ENCODE peak calls at places on chromosomes 7 and 10, in five cellular contexts. G is lower leg skin, A is transverse colon, O is HCT116, J is stomach. U is an unnamed sample.

GRCh38 chr7:3979956-3980643 is 679.0 kb downstream of the SDK1 start:
- DNase-seq in G (no peak), A (no peak), O (no peak), J (no peak), U (no peak)

GRCh38 chr7:33418251-33418701 is 288.9 kb downstream of the BBS9 start:
- DNase-seq in G (no peak), A (no peak), O (no peak), J (no peak), U (no peak)

GRCh38 chr10:61341008-61341407 is 112.2 kb downstream of the TMEM26 start:
- DNase-seq in G (no peak), A (no peak), O (no peak), J (no peak), U (no peak)

GRCh38 chr7:150964593-150965111 is 13.5 kb downstream of the KCNH2 start:
- DNase-seq in G (no peak), A (peak; percentile 24), O (no peak), J (no peak), U (peak; percentile 73)

GRCh38 chr10:73911553-73912004 is 647 bp downstream of the PLAU start:
- DNase-seq in G (peak; percentile 88), A (no peak), O (no peak), J (no peak), U (no peak)

GRCh38 chr7:95470452-95470851 is 15.3 kb upstream of the ASB4 start:
- DNase-seq in G (no peak), A (peak; percentile 10), O (no peak), J (no peak), U (no peak)

GRCh38 chr7:107194051-107194450 is 25.2 kb downstream of the HBP1 start:
- DNase-seq in G (no peak), A (no peak), O (no peak), J (no peak), U (no peak)

GRCh38 chr10:18721067-18721466 is 61.8 kb downstream of the ARL5B start:
- DNase-seq in G (no peak), A (no peak), O (no peak), J (no peak), U (no peak)

GRCh38 chr10:121096617-121097431 is 245.7 kb downstream of the WDR11 start:
- DNase-seq in G (no peak), A (peak; percentile 22), O (no peak), J (peak; percentile 33), U (no peak)

GRCh38 chr10:126041804-126042231 is 145.5 kb downstream of the FANK1 start:
- DNase-seq in G (peak; percentile 91), A (peak; percentile 71), O (no peak), J (peak; percentile 41), U (peak; percentile 35)

GRCh38 chr7:139855498-139856270 is 26.6 kb downstream of the TBXAS1 start:
- DNase-seq in G (peak; percentile 73), A (peak; percentile 36), O (no peak), J (no peak), U (no peak)

GRCh38 chr7:4017081-4017480 is 665.0 kb upstream of the FOXK1 start:
- DNase-seq in G (peak; percentile 74), A (no peak), O (no peak), J (no peak), U (no peak)

GRCh38 chr10:132372516-132373095 is 24.4 kb upstream of the PWWP2B start:
- DNase-seq in G (peak; percentile 77), A (no peak), O (no peak), J (no peak), U (no peak)

GRCh38 chr7:158303121-158303520 is 284.5 kb downstream of the PTPRN2 start:
- DNase-seq in G (no peak), A (no peak), O (no peak), J (no peak), U (no peak)

GRCh38 chr7:151233111-151233701 is 923 bp downstream of the CHPF2 start:
- DNase-seq in G (no peak), A (no peak), O (no peak), J (peak; percentile 52), U (peak; percentile 89)

GRCh38 chr7:154903083-154903731 is 99.7 kb downstream of the PAXIP1 start:
- DNase-seq in G (no peak), A (no peak), O (no peak), J (peak; percentile 85), U (no peak)

GRCh38 chr10:103528551-103528950 is 35.0 kb downstream of the NEURL1 start:
- DNase-seq in G (no peak), A (no peak), O (no peak), J (no peak), U (no peak)

GRCh38 chr10:93072225-93072712 is 1.4 kb upstream of the CYP26A1 start:
- DNase-seq in G (peak; percentile 78), A (no peak), O (no peak), J (no peak), U (no peak)

GRCh38 chr7:155701972-155702544 is 57.6 kb downstream of the RBM33 start:
- DNase-seq in G (no peak), A (no peak), O (no peak), J (no peak), U (peak; percentile 18)

GRCh38 chr10:28530751-28531150 is 2.2 kb upstream of the WAC start:
- DNase-seq in G (no peak), A (no peak), O (no peak), J (no peak), U (no peak)

GRCh38 chr10:110083884-110084283 is 76.1 kb downstream of the ADD3 start:
- DNase-seq in G (no peak), A (no peak), O (no peak), J (no peak), U (peak; percentile 80)

DNA sequence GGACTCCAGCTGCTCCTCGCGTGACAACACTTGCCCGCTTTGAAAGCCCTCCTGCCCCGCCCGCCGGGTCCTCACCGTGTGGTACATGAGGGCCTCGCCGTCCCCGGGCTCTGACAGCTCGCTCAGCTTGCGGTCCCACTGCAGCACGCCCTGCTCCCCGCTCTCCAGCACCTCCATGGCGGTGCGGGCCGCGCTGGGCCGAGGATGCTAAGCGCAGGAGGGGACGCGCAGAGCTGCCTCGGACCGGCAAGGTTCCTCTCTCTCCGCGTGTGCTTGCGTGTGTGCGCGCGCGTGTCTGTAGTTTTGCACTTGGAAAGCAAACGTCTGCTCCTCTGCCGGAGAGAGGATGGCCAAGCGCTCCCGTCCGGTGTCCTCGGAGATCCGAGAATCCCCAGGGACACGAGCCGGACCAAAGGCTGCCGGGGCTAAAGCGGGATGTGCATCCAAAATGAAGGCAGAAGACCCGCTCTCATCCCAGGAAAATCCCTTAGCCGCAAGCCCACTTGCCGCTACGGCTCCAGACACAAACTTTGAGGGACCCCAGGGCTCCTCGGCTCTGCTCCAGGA is at the start of gene CREB3L2:
- DNase-seq in G (peak; percentile 94), A (peak; percentile 68), O (no peak), J (peak; percentile 67), U (peak; percentile 87)
- TF ChIP-seq POLR2A in G (no peak), A (peak; percentile 79), O (no peak), J (no peak), U (peak; percentile 74)

DNA sequence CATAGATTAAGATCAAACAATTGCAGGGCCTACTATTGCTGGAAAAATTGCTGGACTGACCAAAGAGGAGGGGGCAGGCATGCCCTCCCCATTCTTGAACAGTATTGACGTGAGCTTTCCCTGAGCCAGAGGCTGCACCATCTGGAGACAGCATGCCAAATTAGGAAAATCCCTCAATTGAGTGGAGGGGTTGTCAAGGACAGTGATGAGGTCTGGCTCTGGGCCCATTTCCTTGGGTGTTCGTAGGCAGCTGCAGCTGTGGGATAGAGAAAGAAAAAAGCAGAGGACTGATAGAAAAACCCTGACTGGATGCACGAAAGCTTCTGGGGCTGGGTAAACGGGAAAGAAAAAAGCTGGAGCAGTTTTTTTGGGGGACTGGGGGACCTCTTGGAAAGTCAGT is 22.8 kb upstream of the ORC5 start:
- DNase-seq in G (no peak), A (no peak), O (no peak), J (no peak), U (no peak)
- TF ChIP-seq POLR2A in G (no peak), A (no peak), O (no peak), J (no peak), U (no peak)

DNA sequence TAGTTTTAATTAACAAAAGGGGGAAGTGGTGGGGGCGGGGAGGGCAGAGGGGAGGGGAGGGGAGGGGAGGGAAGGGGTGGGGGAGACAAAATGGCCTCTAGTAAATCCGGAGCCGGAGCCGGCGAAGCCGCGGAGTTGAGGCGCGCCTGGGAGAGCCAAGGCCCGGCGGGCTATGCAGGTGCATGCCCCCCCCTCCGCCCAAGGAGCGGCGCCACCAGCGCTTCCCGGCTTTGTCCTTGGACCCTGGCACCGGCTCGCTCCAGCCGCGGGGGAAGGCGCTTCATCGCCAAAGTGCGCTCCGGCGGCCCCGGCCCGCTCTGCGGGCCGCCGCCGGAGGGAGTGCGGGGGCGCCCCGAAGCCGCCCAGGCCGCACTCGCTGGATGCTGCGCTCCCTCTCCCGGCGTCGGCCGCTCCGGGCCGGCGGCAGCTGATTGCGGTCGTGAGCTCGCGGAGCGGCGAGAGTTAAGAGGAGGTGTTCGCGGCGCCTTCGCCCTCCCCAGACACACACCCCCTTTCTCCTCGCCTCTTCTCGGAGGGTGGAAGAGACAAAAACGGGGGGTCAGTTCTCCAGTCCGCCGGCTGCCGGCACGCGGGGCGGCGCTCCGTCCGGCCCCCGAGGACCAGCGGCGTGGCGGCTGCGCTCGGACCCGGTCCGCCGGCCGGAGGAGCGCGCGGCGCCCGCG is at the start of gene LRRC4:
- DNase-seq in G (no peak), A (peak; percentile 36), O (no peak), J (peak; percentile 48), U (peak; percentile 75)
- TF ChIP-seq POLR2A in G (no peak), A (no peak), O (no peak), J (no peak), U (no peak)

GRCh38 chr7:39621784-39622411 is 1.5 kb upstream of the RALA start:
- DNase-seq in G (no peak), A (no peak), O (no peak), J (no peak), U (peak; percentile 39)

GRCh38 chr7:39622609-39623311 is 612 bp upstream of the RALA start:
- DNase-seq in G (no peak), A (no peak), O (no peak), J (no peak), U (no peak)

GRCh38 chr7:39623312-39624201 is at the start of gene RALA:
- DNase-seq in G (peak; percentile 98), A (peak; percentile 95), O (peak; percentile 82), J (peak; percentile 90), U (peak; percentile 91)

GRCh38 chr7:39624935-39625694 is 1.7 kb downstream of the RALA start:
- DNase-seq in G (no peak), A (no peak), O (no peak), J (no peak), U (peak; percentile 31)

DNA sequence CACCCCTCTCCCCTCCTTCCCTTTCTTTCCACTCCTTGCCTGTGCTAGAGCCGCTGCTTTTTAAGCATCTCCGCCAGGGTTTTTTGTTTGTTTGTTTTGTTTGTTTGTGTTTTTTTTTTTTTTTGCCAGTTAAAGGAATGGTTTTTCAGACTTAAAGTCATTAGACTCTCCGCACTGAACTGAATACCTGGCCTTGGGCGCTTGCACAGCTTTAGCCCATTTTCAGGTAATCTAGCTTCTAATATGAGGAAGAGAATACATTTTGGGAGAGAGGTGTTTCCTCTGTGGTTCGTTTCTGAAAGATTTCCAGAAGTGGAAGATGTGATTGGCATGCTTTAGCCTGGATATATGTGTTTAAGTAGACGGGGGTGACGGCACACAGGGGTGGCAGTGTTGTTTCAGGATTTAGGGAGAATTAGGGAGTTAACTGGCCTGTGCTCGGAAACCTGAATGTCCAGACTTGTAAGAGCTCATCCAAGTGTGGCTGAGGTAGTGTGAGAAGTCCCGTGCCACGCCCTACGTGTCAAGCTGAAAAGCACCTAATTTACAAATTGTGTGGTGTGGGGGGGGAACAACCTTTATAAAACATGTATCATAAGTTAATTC is 933 bp downstream of the RALA start:
- DNase-seq in G (no peak), A (no peak), O (no peak), J (no peak), U (peak; percentile 32)
- TF ChIP-seq POLR2A in G (no peak), A (no peak), O (no peak), J (no peak), U (no peak)